ENCODE peak calls at places on chromosomes 1 and 21, in five cellular contexts. Q is PC-3, E is SJSA1, A is colonic mucosa, V is A549. C is an unnamed sample.

GRCh38 chr1:232699814-232700213 is 69.9 kb upstream of the SIPA1L2 start:
- DNase-seq in Q (no peak), E (no peak), A (no peak), V (no peak), C (no peak)

GRCh38 chr1:234975941-234976871 is 152.4 kb downstream of the TOMM20 start:
- DNase-seq in Q (no peak), E (no peak), A (no peak), V (no peak), C (no peak)

GRCh38 chr1:234000557-234001081 is 96.1 kb downstream of the SLC35F3 start:
- DNase-seq in Q (no peak), E (no peak), A (no peak), V (no peak), C (no peak)

GRCh38 chr1:198373376-198373775 is 167.1 kb downstream of the ATP6V1G3 start:
- DNase-seq in Q (peak; percentile 7), E (no peak), A (no peak), V (no peak), C (peak; percentile 34)

GRCh38 chr1:87451229-87451900 is 122.7 kb downstream of the LMO4 start:
- DNase-seq in Q (no peak), E (no peak), A (no peak), V (no peak), C (peak; percentile 8)

GRCh38 chr1:36321119-36321951 is 2.1 kb downstream of the EVA1B start:
- DNase-seq in Q (no peak), E (peak; percentile 93), A (peak; percentile 57), V (peak; percentile 25), C (peak; percentile 99)

GRCh38 chr1:109312978-109313775 is 6.4 kb upstream of the MYBPHL start:
- DNase-seq in Q (no peak), E (no peak), A (no peak), V (no peak), C (peak; percentile 40)

GRCh38 chr1:117122297-117123025 is 912 bp upstream of the TRIM45 start:
- DNase-seq in Q (no peak), E (no peak), A (no peak), V (no peak), C (no peak)

GRCh38 chr1:209064850-209065249 is 518.7 kb upstream of the CAMK1G start:
- DNase-seq in Q (no peak), E (no peak), A (no peak), V (no peak), C (no peak)

GRCh38 chr1:182128502-182128901 is 67.0 kb upstream of the ZNF648 start:
- DNase-seq in Q (no peak), E (no peak), A (no peak), V (no peak), C (no peak)

GRCh38 chr1:215900684-215901083 is 333.6 kb downstream of the KCTD3 start:
- DNase-seq in Q (no peak), E (no peak), A (no peak), V (no peak), C (no peak)

GRCh38 chr1:245663841-245664240 is 509.1 kb downstream of the KIF26B start:
- DNase-seq in Q (no peak), E (no peak), A (no peak), V (no peak), C (no peak)

GRCh38 chr1:59155326-59155725 is 141.6 kb upstream of the FGGY start:
- DNase-seq in Q (no peak), E (no peak), A (no peak), V (no peak), C (no peak)

GRCh38 chr1:210373878-210374599 is 45.3 kb downstream of the HHAT start:
- DNase-seq in Q (peak; percentile 96), E (peak; percentile 87), A (peak; percentile 75), V (peak; percentile 97), C (peak; percentile 88)

GRCh38 chr1:20481158-20481617 is 4.8 kb downstream of the CAMK2N1 start:
- DNase-seq in Q (peak; percentile 64), E (no peak), A (peak; percentile 65), V (no peak), C (no peak)

GRCh38 chr21:36150192-36150711 is 6.4 kb upstream of the DOP1B start:
- DNase-seq in Q (no peak), E (no peak), A (no peak), V (no peak), C (peak; percentile 23)

GRCh38 chr1:89725016-89725380 is 92.1 kb downstream of the LRRC8C start:
- DNase-seq in Q (peak; percentile 49), E (no peak), A (peak; percentile 43), V (no peak), C (peak; percentile 85)

GRCh38 chr21:42749226-42749625 is 95.8 kb downstream of the PDE9A start:
- DNase-seq in Q (no peak), E (no peak), A (peak; percentile 56), V (no peak), C (no peak)

GRCh38 chr1:56376188-56376984 is 203.0 kb downstream of the PLPP3 start:
- DNase-seq in Q (peak; percentile 97), E (no peak), A (no peak), V (no peak), C (peak; percentile 46)

GRCh38 chr1:65157546-65157941 is 9.5 kb downstream of the AK4 start:
- DNase-seq in Q (no peak), E (no peak), A (no peak), V (no peak), C (no peak)

DNA sequence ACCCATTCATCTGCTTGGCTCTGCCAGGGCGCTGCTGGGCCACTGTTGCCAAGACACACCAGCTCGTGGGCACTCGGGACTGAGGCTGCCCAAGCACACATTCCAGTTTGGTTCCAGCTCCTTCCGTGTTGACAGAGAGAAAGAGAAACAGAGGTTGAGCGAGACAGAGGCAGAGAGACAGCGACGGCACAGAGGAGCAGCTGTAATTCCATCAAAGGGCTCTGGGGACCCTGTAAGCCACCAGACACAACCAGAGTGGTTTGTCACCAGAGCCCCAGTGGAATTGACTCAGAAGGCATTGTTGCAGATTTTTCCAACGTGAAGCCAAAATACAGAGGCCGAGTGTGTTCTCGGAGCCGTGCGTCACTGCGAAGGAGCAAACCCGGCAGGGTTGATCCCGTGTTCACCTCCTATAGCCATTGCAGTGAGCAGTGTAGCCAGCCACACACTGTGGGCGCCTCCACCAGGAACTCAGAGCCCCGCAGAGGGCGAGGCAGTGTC is 33.5 kb downstream of the SYF2 start:
- DNase-seq in Q (peak; percentile 3), E (peak; percentile 49), A (peak; percentile 51), V (no peak), C (no peak)
- H3K4me3 ChIP-seq in Q (no peak overlapping the region), E (no peak overlapping the region), A (no peak overlapping the region), V (no peak overlapping the region), C (no peak overlapping the region)

GRCh38 chr1:2292725-2293450 is 64.8 kb downstream of the SKI start:
- DNase-seq in Q (no peak), E (no peak), A (no peak), V (no peak), C (no peak)
- H3K4me1 ChIP-seq in Q (no peaks in the 10 kb centered on the region), E (peaks cover 38% of the 10 kb centered on the region), A (peaks cover 3% of the 10 kb centered on the region), V (peaks cover 3% of the 10 kb centered on the region), C (peaks cover 45% of the 10 kb centered on the region)

DNA sequence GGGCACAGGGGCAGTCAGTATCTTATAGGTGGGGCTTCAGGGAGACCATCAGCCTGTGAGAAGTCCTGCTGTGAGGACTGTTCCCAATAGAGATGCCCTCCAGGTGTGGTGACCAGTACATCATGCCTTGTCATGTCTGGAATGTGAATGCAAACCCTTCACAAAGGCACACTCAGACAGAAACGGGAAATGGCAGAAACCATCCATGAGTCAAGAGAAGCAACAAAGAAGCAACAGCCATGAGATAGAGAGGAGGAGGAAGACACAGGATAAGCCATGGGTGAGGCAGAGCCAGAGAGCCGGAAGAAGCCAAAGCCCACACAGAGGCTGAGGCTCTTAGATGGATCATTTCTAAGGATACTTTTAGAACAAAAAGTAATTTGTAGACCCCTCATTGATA is 20.1 kb upstream of the ZP4 start:
- DNase-seq in Q (no peak), E (no peak), A (no peak), V (no peak), C (no peak)
- H3K9me3 ChIP-seq in Q (no peaks in the 10 kb centered on the region), E (peaks cover 3% of the 10 kb centered on the region), A (no peaks in the 10 kb centered on the region), V (no peaks in the 10 kb centered on the region), C (peaks cover 13% of the 10 kb centered on the region)

GRCh38 chr21:22062472-22063139 is 1064.4 kb downstream of the NCAM2 start:
- DNase-seq in Q (no peak), E (no peak), A (peak; percentile 47), V (no peak), C (no peak)

GRCh38 chr21:22063140-22063539 is 1064.9 kb downstream of the NCAM2 start:
- DNase-seq in Q (no peak), E (no peak), A (no peak), V (no peak), C (no peak)
- H3K4me3 ChIP-seq in Q (no peak overlapping the region), E (no peak overlapping the region), A (no peak overlapping the region), V (no peak overlapping the region), C (no peak overlapping the region)

GRCh38 chr1:38964140-38964548 is 22.5 kb upstream of the RHBDL2 start:
- DNase-seq in Q (peak; percentile 38), E (no peak), A (no peak), V (peak; percentile 27), C (no peak)

GRCh38 chr1:38958967-38959366 is 17.3 kb upstream of the RHBDL2 start:
- DNase-seq in Q (peak; percentile 75), E (no peak), A (no peak), V (no peak), C (no peak)

GRCh38 chr1:38962560-38962959 is 20.9 kb upstream of the RHBDL2 start:
- DNase-seq in Q (peak; percentile 26), E (no peak), A (no peak), V (no peak), C (peak; percentile 43)

GRCh38 chr1:38962113-38962512 is 20.5 kb upstream of the RHBDL2 start:
- DNase-seq in Q (peak; percentile 60), E (no peak), A (no peak), V (peak; percentile 26), C (peak; percentile 42)
- H3K4me1 ChIP-seq in Q (peaks cover 32% of the 10 kb centered on the region), E (peaks cover 19% of the 10 kb centered on the region), A (no peaks in the 10 kb centered on the region), V (peaks cover 28% of the 10 kb centered on the region), C (peaks cover 11% of the 10 kb centered on the region)

GRCh38 chr1:247721222-247721621 is 4.8 kb upstream of the OR6F1 start:
- DNase-seq in Q (no peak), E (no peak), A (no peak), V (no peak), C (no peak)

GRCh38 chr1:247713753-247714152 is 2.7 kb downstream of the OR6F1 start:
- DNase-seq in Q (no peak), E (no peak), A (no peak), V (no peak), C (no peak)

DNA sequence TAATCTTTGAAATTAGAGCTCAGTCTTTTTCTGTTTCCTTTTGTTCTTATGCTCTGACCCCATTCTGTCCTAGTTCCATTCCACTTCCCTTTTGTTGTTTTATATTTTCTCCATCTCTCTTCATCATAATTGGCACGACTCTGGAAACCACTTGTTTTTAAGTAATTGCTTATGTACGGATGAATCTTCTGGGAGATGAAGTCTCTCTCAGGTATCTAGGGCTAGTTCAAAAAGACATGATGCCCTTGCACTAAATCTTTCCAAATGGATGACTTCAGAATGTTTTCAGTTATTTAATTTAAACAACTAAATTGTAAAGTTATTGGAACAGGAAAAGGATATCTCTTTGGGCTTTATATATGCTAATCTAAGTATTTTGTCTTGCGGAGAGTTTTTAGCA is at the start of gene OR6F1:
- DNase-seq in Q (no peak), E (no peak), A (no peak), V (no peak), C (no peak)
- H3K9me3 ChIP-seq in Q (peaks cover 10% of the 10 kb centered on the region), E (peaks cover 11% of the 10 kb centered on the region), A (no peaks in the 10 kb centered on the region), V (no peaks in the 10 kb centered on the region), C (peaks cover 9% of the 10 kb centered on the region)